ENCODE peak calls at places on chromosomes 11 and 22, in seven cellular contexts. One of them, this sample, is unnamed.

GRCh38 chr11:27971256-27971655 is 136.7 kb downstream of the KIF18A start:
- DNase-seq in HFF-Myc: no peak
- DNase-seq in Calu3: no peak
- DNase-seq in Panc1: no peak
- DNase-seq in fibroblast of mammary gland: peak; percentile 9
- DNase-seq in H1: no peak
- DNase-seq in endodermal cell: no peak
- DNase-seq in this sample: no peak

GRCh38 chr22:17767236-17768065 is 6.8 kb downstream of the BID start:
- DNase-seq in fibroblast of mammary gland: no peak
- DNase-seq in H1: no peak
- DNase-seq in endodermal cell: no peak
- DNase-seq in Panc1: no peak
- DNase-seq in Calu3: no peak
- DNase-seq in HFF-Myc: no peak
- DNase-seq in this sample: no peak

GRCh38 chr22:37187552-37187890 is 526 bp downstream of the C1QTNF6 start:
- DNase-seq in endodermal cell: peak; percentile 65
- DNase-seq in HFF-Myc: no peak
- DNase-seq in H1: no peak
- DNase-seq in fibroblast of mammary gland: peak; percentile 68
- DNase-seq in Panc1: no peak
- DNase-seq in Calu3: no peak
- DNase-seq in this sample: peak; percentile 46

GRCh38 chr22:50178871-50179869 is 6.5 kb upstream of the TRABD start:
- DNase-seq in Panc1: no peak
- DNase-seq in HFF-Myc: no peak
- DNase-seq in fibroblast of mammary gland: no peak
- DNase-seq in endodermal cell: no peak
- DNase-seq in Calu3: no peak
- DNase-seq in H1: no peak
- DNase-seq in this sample: no peak

GRCh38 chr22:46971141-46971775 is 208.8 kb downstream of the TBC1D22A start:
- DNase-seq in Panc1: no peak
- DNase-seq in Calu3: no peak
- DNase-seq in H1: no peak
- DNase-seq in HFF-Myc: no peak
- DNase-seq in fibroblast of mammary gland: no peak
- DNase-seq in endodermal cell: peak; percentile 51
- DNase-seq in this sample: no peak

GRCh38 chr11:96311120-96311568 is 31.9 kb downstream of the MAML2 start:
- DNase-seq in Calu3: no peak
- DNase-seq in H1: no peak
- DNase-seq in endodermal cell: no peak
- DNase-seq in HFF-Myc: no peak
- DNase-seq in Panc1: no peak
- DNase-seq in fibroblast of mammary gland: peak; percentile 71
- DNase-seq in this sample: peak; percentile 77

GRCh38 chr22:46309526-46310085 is 12.9 kb downstream of the GTSE1 start:
- DNase-seq in HFF-Myc: no peak
- DNase-seq in fibroblast of mammary gland: no peak
- DNase-seq in endodermal cell: no peak
- DNase-seq in Panc1: no peak
- DNase-seq in Calu3: no peak
- DNase-seq in H1: no peak
- DNase-seq in this sample: no peak

GRCh38 chr11:44755553-44756505 is 29.1 kb downstream of the TSPAN18 start:
- DNase-seq in fibroblast of mammary gland: no peak
- DNase-seq in H1: no peak
- DNase-seq in HFF-Myc: no peak
- DNase-seq in endodermal cell: no peak
- DNase-seq in Calu3: no peak
- DNase-seq in Panc1: no peak
- DNase-seq in this sample: no peak

GRCh38 chr11:119843760-119844330 is 114.8 kb upstream of the NECTIN1 start:
- DNase-seq in Calu3: no peak
- DNase-seq in H1: no peak
- DNase-seq in fibroblast of mammary gland: peak; percentile 23
- DNase-seq in HFF-Myc: no peak
- DNase-seq in endodermal cell: no peak
- DNase-seq in Panc1: no peak
- DNase-seq in this sample: no peak

GRCh38 chr11:67303989-67304411 is 670 bp downstream of the SSH3 start:
- DNase-seq in fibroblast of mammary gland: no peak
- DNase-seq in Panc1: no peak
- DNase-seq in Calu3: peak; percentile 60
- DNase-seq in endodermal cell: peak; percentile 71
- DNase-seq in H1: peak; percentile 64
- DNase-seq in HFF-Myc: no peak
- DNase-seq in this sample: no peak

GRCh38 chr11:88411265-88411664 is 73.7 kb upstream of the CTSC start:
- DNase-seq in H1: no peak
- DNase-seq in endodermal cell: no peak
- DNase-seq in HFF-Myc: peak; percentile 59
- DNase-seq in Panc1: no peak
- DNase-seq in fibroblast of mammary gland: peak; percentile 90
- DNase-seq in Calu3: no peak
- DNase-seq in this sample: peak; percentile 91

GRCh38 chr22:25062378-25063095 is 110.0 kb downstream of the KIAA1671 start:
- DNase-seq in endodermal cell: no peak
- DNase-seq in H1: no peak
- DNase-seq in Calu3: no peak
- DNase-seq in Panc1: no peak
- DNase-seq in HFF-Myc: no peak
- DNase-seq in fibroblast of mammary gland: no peak
- DNase-seq in this sample: no peak

GRCh38 chr11:32884770-32885384 is 7.7 kb upstream of the QSER1 start:
- DNase-seq in Calu3: peak; percentile 4
- DNase-seq in fibroblast of mammary gland: peak; percentile 30
- DNase-seq in endodermal cell: no peak
- DNase-seq in HFF-Myc: no peak
- DNase-seq in Panc1: no peak
- DNase-seq in H1: no peak
- DNase-seq in this sample: peak; percentile 5

GRCh38 chr11:3037041-3037944 is 19.9 kb downstream of the CARS1 start:
- DNase-seq in fibroblast of mammary gland: peak; percentile 70
- DNase-seq in H1: peak; percentile 90
- DNase-seq in Calu3: peak; percentile 77
- DNase-seq in endodermal cell: peak; percentile 94
- DNase-seq in HFF-Myc: no peak
- DNase-seq in Panc1: no peak
- DNase-seq in this sample: peak; percentile 47

GRCh38 chr22:50720861-50721844 is 16.9 kb upstream of the ACR start:
- DNase-seq in Panc1: no peak
- DNase-seq in endodermal cell: peak; percentile 67
- DNase-seq in HFF-Myc: no peak
- DNase-seq in H1: no peak
- DNase-seq in Calu3: no peak
- DNase-seq in fibroblast of mammary gland: no peak
- DNase-seq in this sample: no peak

GRCh38 chr11:14577290-14577689 is 57.1 kb upstream of the PSMA1 start:
- DNase-seq in endodermal cell: no peak
- DNase-seq in Calu3: no peak
- DNase-seq in Panc1: no peak
- DNase-seq in fibroblast of mammary gland: no peak
- DNase-seq in H1: no peak
- DNase-seq in HFF-Myc: no peak
- DNase-seq in this sample: no peak

GRCh38 chr11:10607462-10607861 is 39.0 kb upstream of the LYVE1 start:
- DNase-seq in fibroblast of mammary gland: no peak
- DNase-seq in endodermal cell: no peak
- DNase-seq in HFF-Myc: no peak
- DNase-seq in Calu3: no peak
- DNase-seq in Panc1: no peak
- DNase-seq in H1: no peak
- DNase-seq in this sample: no peak

GRCh38 chr11:82874646-82875523 is 25.3 kb downstream of the PRCP start:
- DNase-seq in fibroblast of mammary gland: no peak
- DNase-seq in endodermal cell: no peak
- DNase-seq in Calu3: no peak
- DNase-seq in Panc1: no peak
- DNase-seq in H1: no peak
- DNase-seq in HFF-Myc: no peak
- DNase-seq in this sample: no peak

GRCh38 chr22:18024956-18025720 is 777 bp upstream of the MICAL3 start:
- DNase-seq in HFF-Myc: no peak
- DNase-seq in fibroblast of mammary gland: no peak
- DNase-seq in Panc1: no peak
- DNase-seq in Calu3: no peak
- DNase-seq in H1: no peak
- DNase-seq in endodermal cell: no peak
- DNase-seq in this sample: no peak

GRCh38 chr22:31075961-31076360 is 5.2 kb upstream of the SMTN start:
- DNase-seq in fibroblast of mammary gland: peak; percentile 86
- DNase-seq in Panc1: no peak
- DNase-seq in HFF-Myc: no peak
- DNase-seq in endodermal cell: no peak
- DNase-seq in H1: no peak
- DNase-seq in Calu3: no peak
- DNase-seq in this sample: no peak

GRCh38 chr11:81104051-81104450 is 1629.6 kb downstream of the FAM181B start:
- DNase-seq in endodermal cell: peak; percentile 52
- DNase-seq in Calu3: no peak
- DNase-seq in HFF-Myc: no peak
- DNase-seq in H1: no peak
- DNase-seq in Panc1: no peak
- DNase-seq in fibroblast of mammary gland: no peak
- DNase-seq in this sample: no peak

GRCh38 chr22:32650553-32651345 is 150.8 kb upstream of the TIMP3 start:
- DNase-seq in fibroblast of mammary gland: peak; percentile 62
- DNase-seq in endodermal cell: no peak
- DNase-seq in Calu3: no peak
- DNase-seq in HFF-Myc: no peak
- DNase-seq in Panc1: no peak
- DNase-seq in H1: no peak
- DNase-seq in this sample: peak; percentile 64

GRCh38 chr11:106695506-106695905 is 322.8 kb downstream of the GUCY1A2 start:
- DNase-seq in fibroblast of mammary gland: peak; percentile 44
- DNase-seq in HFF-Myc: no peak
- DNase-seq in H1: no peak
- DNase-seq in Panc1: no peak
- DNase-seq in endodermal cell: no peak
- DNase-seq in Calu3: no peak
- DNase-seq in this sample: peak; percentile 20

GRCh38 chr11:36577859-36578258 is 10.1 kb downstream of the RAG1 start:
- DNase-seq in H1: no peak
- DNase-seq in Calu3: no peak
- DNase-seq in endodermal cell: no peak
- DNase-seq in HFF-Myc: peak; percentile 4
- DNase-seq in fibroblast of mammary gland: no peak
- DNase-seq in Panc1: no peak
- DNase-seq in this sample: peak; percentile 2

GRCh38 chr11:31106326-31106725 is 263.2 kb downstream of the DCDC1 start:
- DNase-seq in Calu3: no peak
- DNase-seq in Panc1: no peak
- DNase-seq in HFF-Myc: no peak
- DNase-seq in endodermal cell: peak; percentile 70
- DNase-seq in H1: no peak
- DNase-seq in fibroblast of mammary gland: no peak
- DNase-seq in this sample: no peak

GRCh38 chr11:130160460-130161090 is 993 bp downstream of the ST14 start:
- DNase-seq in Calu3: no peak
- DNase-seq in HFF-Myc: no peak
- DNase-seq in H1: peak; percentile 62
- DNase-seq in Panc1: no peak
- DNase-seq in endodermal cell: peak; percentile 70
- DNase-seq in fibroblast of mammary gland: no peak
- DNase-seq in this sample: no peak

GRCh38 chr11:132999519-132999918 is 532.8 kb downstream of the OPCML start:
- DNase-seq in endodermal cell: no peak
- DNase-seq in fibroblast of mammary gland: no peak
- DNase-seq in Panc1: no peak
- DNase-seq in Calu3: no peak
- DNase-seq in HFF-Myc: no peak
- DNase-seq in H1: no peak
- DNase-seq in this sample: no peak

GRCh38 chr22:25069758-25070461 is 117.4 kb downstream of the KIAA1671 start:
- DNase-seq in HFF-Myc: no peak
- DNase-seq in H1: no peak
- DNase-seq in endodermal cell: no peak
- DNase-seq in fibroblast of mammary gland: no peak
- DNase-seq in Calu3: no peak
- DNase-seq in Panc1: no peak
- DNase-seq in this sample: no peak

GRCh38 chr22:46942816-46943783 is 180.7 kb downstream of the TBC1D22A start:
- DNase-seq in H1: peak; percentile 27
- DNase-seq in endodermal cell: no peak
- DNase-seq in Panc1: no peak
- DNase-seq in HFF-Myc: no peak
- DNase-seq in fibroblast of mammary gland: peak; percentile 72
- DNase-seq in Calu3: no peak
- DNase-seq in this sample: no peak

GRCh38 chr11:75465701-75466531 is 32.9 kb upstream of the KLHL35 start:
- DNase-seq in HFF-Myc: no peak
- DNase-seq in Calu3: no peak
- DNase-seq in fibroblast of mammary gland: no peak
- DNase-seq in Panc1: no peak
- DNase-seq in endodermal cell: peak; percentile 71
- DNase-seq in H1: no peak
- DNase-seq in this sample: peak; percentile 35
- TF ChIP-seq CTCF in HFF-Myc: no peak
- TF ChIP-seq CTCF in Calu3: no peak
- TF ChIP-seq CTCF in fibroblast of mammary gland: no peak
- TF ChIP-seq CTCF in Panc1: no peak
- TF ChIP-seq CTCF in endodermal cell: no peak
- TF ChIP-seq CTCF in H1: no peak
- TF ChIP-seq CTCF in this sample: no peak

GRCh38 chr11:94876645-94877445 is 96.5 kb downstream of the CWC15 start:
- DNase-seq in endodermal cell: peak; percentile 41
- DNase-seq in Panc1: peak; percentile 84
- DNase-seq in HFF-Myc: peak; percentile 88
- DNase-seq in Calu3: peak; percentile 49
- DNase-seq in H1: no peak
- DNase-seq in fibroblast of mammary gland: peak; percentile 94
- DNase-seq in this sample: peak; percentile 97
- TF ChIP-seq CTCF in endodermal cell: no peak
- TF ChIP-seq CTCF in Panc1: no peak
- TF ChIP-seq CTCF in HFF-Myc: peak; percentile 51
- TF ChIP-seq CTCF in Calu3: no peak
- TF ChIP-seq CTCF in H1: no peak
- TF ChIP-seq CTCF in fibroblast of mammary gland: peak; percentile 42
- TF ChIP-seq CTCF in this sample: peak; percentile 67

GRCh38 chr11:29159552-29160465 is 857.0 kb downstream of the KCNA4 start:
- DNase-seq in fibroblast of mammary gland: peak; percentile 52
- DNase-seq in Calu3: peak; percentile 71
- DNase-seq in H1: peak; percentile 56
- DNase-seq in Panc1: peak; percentile 17
- DNase-seq in HFF-Myc: peak; percentile 35
- DNase-seq in endodermal cell: peak; percentile 84
- DNase-seq in this sample: peak; percentile 72
- TF ChIP-seq CTCF in fibroblast of mammary gland: peak; percentile 69
- TF ChIP-seq CTCF in Calu3: peak; percentile 78
- TF ChIP-seq CTCF in H1: peak; percentile 6
- TF ChIP-seq CTCF in Panc1: peak; percentile 79
- TF ChIP-seq CTCF in HFF-Myc: peak; percentile 64
- TF ChIP-seq CTCF in endodermal cell: peak; percentile 84
- TF ChIP-seq CTCF in this sample: peak; percentile 89

DNA sequence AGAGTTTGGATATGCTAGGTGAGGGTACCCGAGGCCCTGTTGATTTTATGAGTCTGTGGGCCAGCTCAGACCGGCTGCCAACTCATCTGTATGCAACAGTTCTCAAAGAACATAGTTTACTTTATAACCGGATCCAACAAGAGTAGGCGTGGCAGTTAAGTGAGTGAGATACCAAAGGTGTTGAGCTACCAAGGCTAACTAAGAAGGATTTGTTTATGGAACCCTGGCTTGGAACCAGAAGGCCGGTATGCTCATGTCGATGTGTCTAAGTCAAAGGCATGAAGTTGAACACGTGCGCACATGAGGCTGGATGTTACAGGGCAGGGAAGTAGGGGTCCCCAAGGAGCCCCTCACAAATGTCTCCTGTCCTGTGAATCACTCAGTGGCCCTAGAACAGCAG is at the start of gene KCNJ1:
- DNase-seq in Calu3: no peak
- DNase-seq in H1: no peak
- DNase-seq in fibroblast of mammary gland: no peak
- DNase-seq in endodermal cell: no peak
- DNase-seq in Panc1: no peak
- DNase-seq in HFF-Myc: no peak
- DNase-seq in this sample: no peak
- TF ChIP-seq CTCF in Calu3: no peak
- TF ChIP-seq CTCF in H1: no peak
- TF ChIP-seq CTCF in fibroblast of mammary gland: no peak
- TF ChIP-seq CTCF in endodermal cell: no peak
- TF ChIP-seq CTCF in Panc1: no peak
- TF ChIP-seq CTCF in HFF-Myc: no peak
- TF ChIP-seq CTCF in this sample: no peak